ENCODE peak calls at places on chromosomes 2 and 18, in five cellular contexts. One of them, this sample, is unnamed.

GRCh38 chr2:83587309-83587708 is 871.8 kb downstream of the SUCLG1 start:
- DNase-seq in astrocyte of the hippocampus: no peak
- DNase-seq in hippocampal formation: no peak
- DNase-seq in NCI-H460: peak; percentile 51
- DNase-seq in HT-29: peak; percentile 11
- DNase-seq in this sample: no peak

GRCh38 chr2:75657794-75658193 is 11.2 kb downstream of the MRPL19 start:
- DNase-seq in astrocyte of the hippocampus: no peak
- DNase-seq in hippocampal formation: no peak
- DNase-seq in NCI-H460: no peak
- DNase-seq in HT-29: no peak
- DNase-seq in this sample: no peak

GRCh38 chr2:205685314-205686230 is 3.3 kb downstream of the NRP2 start:
- DNase-seq in astrocyte of the hippocampus: peak; percentile 80
- DNase-seq in hippocampal formation: no peak
- DNase-seq in NCI-H460: peak; percentile 19
- DNase-seq in HT-29: no peak
- DNase-seq in this sample: no peak

GRCh38 chr2:45169339-45170190 is 160.3 kb upstream of the SIX2 start:
- DNase-seq in astrocyte of the hippocampus: peak; percentile 46
- DNase-seq in hippocampal formation: no peak
- DNase-seq in NCI-H460: no peak
- DNase-seq in HT-29: no peak
- DNase-seq in this sample: no peak

GRCh38 chr2:6948081-6949008 is 31.1 kb downstream of the RNF144A start:
- DNase-seq in astrocyte of the hippocampus: no peak
- DNase-seq in hippocampal formation: no peak
- DNase-seq in NCI-H460: no peak
- DNase-seq in HT-29: no peak
- DNase-seq in this sample: no peak

GRCh38 chr18:9568186-9568585 is 46.2 kb downstream of the PPP4R1 start:
- DNase-seq in astrocyte of the hippocampus: no peak
- DNase-seq in hippocampal formation: no peak
- DNase-seq in NCI-H460: no peak
- DNase-seq in HT-29: no peak
- DNase-seq in this sample: no peak

GRCh38 chr18:35710581-35710980 is 129.0 kb downstream of the GALNT1 start:
- DNase-seq in astrocyte of the hippocampus: no peak
- DNase-seq in hippocampal formation: no peak
- DNase-seq in NCI-H460: no peak
- DNase-seq in HT-29: no peak
- DNase-seq in this sample: no peak

GRCh38 chr2:240571314-240571973 is 3.2 kb downstream of the RNPEPL1 start:
- DNase-seq in astrocyte of the hippocampus: no peak
- DNase-seq in hippocampal formation: no peak
- DNase-seq in NCI-H460: no peak
- DNase-seq in HT-29: no peak
- DNase-seq in this sample: no peak

GRCh38 chr18:76256897-76257500 is 238.0 kb downstream of the ZNF516 start:
- DNase-seq in astrocyte of the hippocampus: peak; percentile 79
- DNase-seq in hippocampal formation: peak; percentile 39
- DNase-seq in NCI-H460: peak; percentile 13
- DNase-seq in HT-29: peak; percentile 7
- DNase-seq in this sample: no peak

GRCh38 chr2:28408764-28409599 is 16.3 kb downstream of the FOSL2 start:
- DNase-seq in astrocyte of the hippocampus: peak; percentile 86
- DNase-seq in hippocampal formation: no peak
- DNase-seq in NCI-H460: no peak
- DNase-seq in HT-29: peak; percentile 79
- DNase-seq in this sample: no peak

GRCh38 chr2:196166876-196167275 is 4.5 kb downstream of the STK17B start:
- DNase-seq in astrocyte of the hippocampus: peak; percentile 53
- DNase-seq in hippocampal formation: no peak
- DNase-seq in NCI-H460: no peak
- DNase-seq in HT-29: peak; percentile 30
- DNase-seq in this sample: no peak

GRCh38 chr2:76958749-76959148 is 563.4 kb downstream of the LRRTM4 start:
- DNase-seq in astrocyte of the hippocampus: peak; percentile 56
- DNase-seq in hippocampal formation: no peak
- DNase-seq in NCI-H460: peak; percentile 30
- DNase-seq in HT-29: peak; percentile 39
- DNase-seq in this sample: no peak

GRCh38 chr2:33583194-33583938 is 15.7 kb downstream of the FAM98A start:
- DNase-seq in astrocyte of the hippocampus: peak; percentile 63
- DNase-seq in hippocampal formation: peak; percentile 82
- DNase-seq in NCI-H460: peak; percentile 28
- DNase-seq in HT-29: peak; percentile 45
- DNase-seq in this sample: no peak

GRCh38 chr18:60021556-60021955 is 121.8 kb downstream of the PMAIP1 start:
- DNase-seq in astrocyte of the hippocampus: no peak
- DNase-seq in hippocampal formation: no peak
- DNase-seq in NCI-H460: no peak
- DNase-seq in HT-29: no peak
- DNase-seq in this sample: no peak

GRCh38 chr2:13616059-13616458 is 899.3 kb downstream of the TRIB2 start:
- DNase-seq in astrocyte of the hippocampus: no peak
- DNase-seq in hippocampal formation: no peak
- DNase-seq in NCI-H460: no peak
- DNase-seq in HT-29: no peak
- DNase-seq in this sample: no peak

GRCh38 chr2:218627939-218628338 is 20.2 kb downstream of the PLCD4 start:
- DNase-seq in astrocyte of the hippocampus: no peak
- DNase-seq in hippocampal formation: no peak
- DNase-seq in NCI-H460: no peak
- DNase-seq in HT-29: no peak
- DNase-seq in this sample: no peak

GRCh38 chr2:142131016-142131714 is at the start of gene LRP1B:
- DNase-seq in astrocyte of the hippocampus: peak; percentile 76
- DNase-seq in hippocampal formation: peak; percentile 67
- DNase-seq in NCI-H460: peak; percentile 55
- DNase-seq in HT-29: no peak
- DNase-seq in this sample: peak; percentile 45

GRCh38 chr2:43178055-43178598 is 48.3 kb downstream of the ZFP36L2 start:
- DNase-seq in astrocyte of the hippocampus: no peak
- DNase-seq in hippocampal formation: no peak
- DNase-seq in NCI-H460: no peak
- DNase-seq in HT-29: peak; percentile 31
- DNase-seq in this sample: no peak

GRCh38 chr2:200592414-200593075 is 6.7 kb downstream of the AOX1 start:
- DNase-seq in astrocyte of the hippocampus: peak; percentile 69
- DNase-seq in hippocampal formation: no peak
- DNase-seq in NCI-H460: peak; percentile 17
- DNase-seq in HT-29: peak; percentile 26
- DNase-seq in this sample: no peak

GRCh38 chr2:34105015-34105767 is 506.1 kb upstream of the FAM98A start:
- DNase-seq in astrocyte of the hippocampus: peak; percentile 68
- DNase-seq in hippocampal formation: no peak
- DNase-seq in NCI-H460: no peak
- DNase-seq in HT-29: no peak
- DNase-seq in this sample: peak; percentile 41

GRCh38 chr2:32937602-32938450 is 8.9 kb upstream of the LTBP1 start:
- DNase-seq in astrocyte of the hippocampus: peak; percentile 51
- DNase-seq in hippocampal formation: no peak
- DNase-seq in NCI-H460: no peak
- DNase-seq in HT-29: no peak
- DNase-seq in this sample: no peak

GRCh38 chr2:169173876-169174275 is 104.5 kb downstream of the DHRS9 start:
- DNase-seq in astrocyte of the hippocampus: no peak
- DNase-seq in hippocampal formation: no peak
- DNase-seq in NCI-H460: no peak
- DNase-seq in HT-29: no peak
- DNase-seq in this sample: no peak

GRCh38 chr2:133635115-133635514 is 66.9 kb upstream of the NCKAP5 start:
- DNase-seq in astrocyte of the hippocampus: no peak
- DNase-seq in hippocampal formation: no peak
- DNase-seq in NCI-H460: no peak
- DNase-seq in HT-29: no peak
- DNase-seq in this sample: no peak

GRCh38 chr18:49609416-49610284 is 47.8 kb downstream of the LIPG start:
- DNase-seq in astrocyte of the hippocampus: peak; percentile 34
- DNase-seq in hippocampal formation: no peak
- DNase-seq in NCI-H460: no peak
- DNase-seq in HT-29: peak; percentile 36
- DNase-seq in this sample: no peak

GRCh38 chr18:79944126-79944731 is 7.2 kb downstream of the SLC66A2 start:
- DNase-seq in astrocyte of the hippocampus: peak; percentile 24
- DNase-seq in hippocampal formation: peak; percentile 29
- DNase-seq in NCI-H460: no peak
- DNase-seq in HT-29: no peak
- DNase-seq in this sample: no peak

GRCh38 chr18:64929026-64929425 is 780.1 kb upstream of the LINC00305 start:
- DNase-seq in astrocyte of the hippocampus: peak; percentile 5
- DNase-seq in hippocampal formation: no peak
- DNase-seq in NCI-H460: no peak
- DNase-seq in HT-29: no peak
- DNase-seq in this sample: no peak

GRCh38 chr2:240165638-240166037 is 25.2 kb upstream of the OTOS start:
- DNase-seq in astrocyte of the hippocampus: no peak
- DNase-seq in hippocampal formation: no peak
- DNase-seq in NCI-H460: no peak
- DNase-seq in HT-29: no peak
- DNase-seq in this sample: no peak

GRCh38 chr2:20061476-20061875 is 10.0 kb upstream of the LAPTM4A start:
- DNase-seq in astrocyte of the hippocampus: peak; percentile 68
- DNase-seq in hippocampal formation: no peak
- DNase-seq in NCI-H460: no peak
- DNase-seq in HT-29: no peak
- DNase-seq in this sample: no peak

GRCh38 chr18:50679656-50680055 is 119.8 kb downstream of the MAPK4 start:
- DNase-seq in astrocyte of the hippocampus: no peak
- DNase-seq in hippocampal formation: no peak
- DNase-seq in NCI-H460: no peak
- DNase-seq in HT-29: no peak
- DNase-seq in this sample: no peak

GRCh38 chr2:147873859-147874483 is 29.1 kb downstream of the ACVR2A start:
- DNase-seq in astrocyte of the hippocampus: no peak
- DNase-seq in hippocampal formation: no peak
- DNase-seq in NCI-H460: no peak
- DNase-seq in HT-29: no peak
- DNase-seq in this sample: no peak

GRCh38 chr2:45044916-45045315 is 35.7 kb upstream of the SIX2 start:
- DNase-seq in astrocyte of the hippocampus: no peak
- DNase-seq in hippocampal formation: no peak
- DNase-seq in NCI-H460: no peak
- DNase-seq in HT-29: no peak
- DNase-seq in this sample: no peak

GRCh38 chr18:3789525-3789924 is 339.6 kb downstream of the TGIF1 start:
- DNase-seq in astrocyte of the hippocampus: no peak
- DNase-seq in hippocampal formation: no peak
- DNase-seq in NCI-H460: no peak
- DNase-seq in HT-29: no peak
- DNase-seq in this sample: no peak

GRCh38 chr18:11654736-11655604 is 34.1 kb upstream of the GNAL start:
- DNase-seq in astrocyte of the hippocampus: peak; percentile 54
- DNase-seq in hippocampal formation: peak; percentile 1
- DNase-seq in NCI-H460: peak; percentile 27
- DNase-seq in HT-29: peak; percentile 66
- DNase-seq in this sample: no peak

GRCh38 chr2:54457326-54458023 is 1.3 kb downstream of the SPTBN1 start:
- DNase-seq in astrocyte of the hippocampus: peak; percentile 58
- DNase-seq in hippocampal formation: no peak
- DNase-seq in NCI-H460: no peak
- DNase-seq in HT-29: peak; percentile 16
- DNase-seq in this sample: no peak

This sample was measured in glomerular endothelial cell.